ENCODE peak calls at places on chromosomes 1 and 21, in ten cellular contexts. S, A, Y, P, N, X, I, K, Z and H are unnamed samples.

GRCh38 chr1:9904571-9904970 is 5.5 kb downstream of the CTNNBIP1 start:
- DNase-seq in Z (no peak), Y (no peak), P (no peak), A (no peak), K (no peak), I (no peak), X (no peak), N (no peak), S (no peak), H (no peak)

GRCh38 chr1:23521588-23521987 is 9.4 kb downstream of the E2F2 start:
- DNase-seq in P (no peak), Y (no peak), A (no peak), I (no peak), X (no peak), K (no peak), Z (peak), S (no peak), N (no peak), H (no peak)

GRCh38 chr1:111285879-111286278 is 4.8 kb upstream of the CHIA start:
- DNase-seq in X (no peak), S (no peak), Z (peak), K (no peak), P (no peak), A (no peak), N (no peak), Y (no peak), I (no peak), H (no peak)

GRCh38 chr21:31716106-31716505 is 15.8 kb downstream of the SCAF4 start:
- DNase-seq in K (no peak), X (no peak), Z (no peak), I (no peak), S (no peak), P (no peak), N (no peak), A (no peak), Y (no peak), H (no peak)

GRCh38 chr1:8374812-8375211 is 56.9 kb downstream of the SLC45A1 start:
- DNase-seq in S (no peak), K (peak), Y (no peak), Z (peak), N (no peak), P (no peak), A (no peak), I (no peak), X (no peak), H (no peak)

GRCh38 chr1:43541721-43542401 is 11.2 kb downstream of the PTPRF start:
- DNase-seq in K (no peak), P (no peak), Z (no peak), A (no peak), X (no peak), N (no peak), I (no peak), S (no peak), Y (no peak), H (peak)

GRCh38 chr1:80882552-80882951 is 918.2 kb upstream of the ADGRL2 start:
- DNase-seq in I (no peak), X (no peak), A (no peak), Z (no peak), N (no peak), P (no peak), S (no peak), Y (no peak), K (no peak), H (no peak)

GRCh38 chr21:24217141-24217540 is 1390.1 kb downstream of the MRPL39 start:
- DNase-seq in Z (no peak), P (no peak), I (no peak), K (no peak), S (no peak), N (no peak), Y (no peak), A (no peak), X (no peak), H (no peak)

GRCh38 chr1:145706282-145706681 is 886 bp downstream of the PDZK1 start:
- DNase-seq in X (no peak), Y (no peak), K (no peak), N (no peak), A (no peak), I (no peak), Z (no peak), S (no peak), P (no peak), H (no peak)

GRCh38 chr1:160282807-160283206 is 2.1 kb downstream of the PEX19 start:
- DNase-seq in N (no peak), K (no peak), A (no peak), I (no peak), X (no peak), S (no peak), Z (no peak), Y (no peak), P (no peak), H (no peak)

GRCh38 chr1:175472464-175472863 is 270.9 kb downstream of the TNR start:
- DNase-seq in X (no peak), K (no peak), S (no peak), Z (no peak), Y (no peak), A (no peak), N (no peak), P (no peak), I (no peak), H (no peak)

GRCh38 chr1:78231894-78232293 is 186.1 kb downstream of the GIPC2 start:
- DNase-seq in I (no peak), X (no peak), N (no peak), S (no peak), K (no peak), Z (no peak), A (no peak), P (no peak), Y (no peak), H (no peak)

GRCh38 chr1:71242239-71242638 is 161.4 kb upstream of the ZRANB2 start:
- DNase-seq in S (no peak), I (no peak), K (no peak), Y (no peak), Z (no peak), P (no peak), A (no peak), X (no peak), N (no peak), H (no peak)

GRCh38 chr1:119541389-119541788 is 34.4 kb downstream of the HSD3B1 start:
- DNase-seq in N (no peak), Y (no peak), K (no peak), Z (no peak), S (no peak), I (no peak), X (no peak), P (no peak), A (no peak), H (no peak)

GRCh38 chr21:38716942-38717341 is 88.8 kb upstream of the ETS2 start:
- DNase-seq in A (no peak), K (no peak), N (no peak), X (no peak), S (no peak), I (no peak), Z (no peak), Y (no peak), P (no peak), H (no peak)

GRCh38 chr21:17498586-17498985 is 14.3 kb upstream of the CXADR start:
- DNase-seq in A (no peak), X (no peak), Z (no peak), N (no peak), S (no peak), Y (no peak), I (no peak), P (no peak), K (no peak), H (peak)

GRCh38 chr1:237901284-237901870 is 10.7 kb upstream of the ZP4 start:
- DNase-seq in A (no peak), N (no peak), S (no peak), X (peak), K (peak), Y (no peak), Z (peak), I (no peak), P (no peak), H (no peak)

GRCh38 chr1:198607714-198608113 is 31.1 kb upstream of the PTPRC start:
- DNase-seq in A (no peak), I (no peak), Z (no peak), K (no peak), P (no peak), Y (no peak), N (no peak), X (no peak), S (no peak), H (no peak)

GRCh38 chr1:217881131-217881543 is 250.0 kb downstream of the SPATA17 start:
- DNase-seq in N (no peak), Z (no peak), P (no peak), X (no peak), K (no peak), A (no peak), I (no peak), S (no peak), Y (no peak), H (no peak)

GRCh38 chr1:65048325-65048724 is 82.0 kb upstream of the JAK1 start:
- DNase-seq in Z (no peak), Y (no peak), X (no peak), N (no peak), A (no peak), P (no peak), S (no peak), K (no peak), I (no peak), H (no peak)

GRCh38 chr21:15221799-15222386 is 157.1 kb upstream of the NRIP1 start:
- DNase-seq in S (no peak), Y (no peak), A (no peak), Z (peak), K (no peak), P (peak), N (no peak), I (no peak), X (no peak), H (no peak)

GRCh38 chr1:165392634-165393571 is 36.4 kb upstream of the LMX1A start:
- DNase-seq in I (peak), S (peak), K (peak), Y (peak), Z (peak), A (peak), N (peak), X (peak), P (peak), H (no peak)

GRCh38 chr21:37366488-37367300 is at the start of gene DYRK1A:
- DNase-seq in Y (peak), I (peak), P (peak), N (peak), X (peak), K (peak), A (peak), S (peak), Z (peak), H (peak)

GRCh38 chr1:81672766-81673165 is 128.0 kb upstream of the ADGRL2 start:
- DNase-seq in K (no peak), A (no peak), P (no peak), Z (no peak), N (no peak), X (no peak), I (no peak), S (no peak), Y (no peak), H (no peak)

GRCh38 chr1:7521803-7522202 is 249.3 kb upstream of the VAMP3 start:
- DNase-seq in I (no peak), K (no peak), Y (no peak), X (no peak), Z (no peak), A (no peak), S (no peak), N (no peak), P (no peak), H (no peak)

GRCh38 chr1:212037900-212038299 is 2.4 kb downstream of the DTL start:
- DNase-seq in I (no peak), Z (peak), A (peak), N (no peak), S (no peak), X (no peak), P (no peak), Y (no peak), K (no peak), H (no peak)

GRCh38 chr1:203320546-203321272 is 15.4 kb downstream of the BTG2 start:
- DNase-seq in N (peak), Z (peak), P (peak), A (peak), K (peak), Y (no peak), X (peak), I (no peak), S (no peak), H (peak)

GRCh38 chr1:43312212-43312623 is 11.4 kb downstream of the TIE1 start:
- DNase-seq in A (no peak), X (no peak), P (no peak), Y (no peak), K (no peak), I (no peak), S (no peak), N (no peak), Z (no peak), H (no peak)

GRCh38 chr1:216430744-216431143 is 7.5 kb upstream of the USH2A start:
- DNase-seq in Z (no peak), Y (no peak), I (no peak), K (no peak), S (no peak), X (no peak), A (no peak), P (peak), N (no peak), H (no peak)

GRCh38 chr1:244590670-244591069 is 62.3 kb upstream of the DESI2 start:
- DNase-seq in I (no peak), X (no peak), N (no peak), K (no peak), S (no peak), Y (no peak), A (no peak), Z (no peak), P (no peak), H (no peak)

GRCh38 chr21:42411197-42411869 is 7.6 kb downstream of the UBASH3A start:
- DNase-seq in I (no peak), N (no peak), A (no peak), Z (no peak), K (no peak), P (no peak), X (no peak), Y (no peak), S (no peak), H (no peak)